ENCODE peak calls at places on chromosomes 13 and 19, in nine cellular contexts. L is naive thymus-derived CD4-positive, alpha-beta T cell; U is breast epithelium; C is effector memory CD4-positive, alpha-beta T cell; X is psoas muscle; Z is Caco-2; S is GM23248; T is left lung; K is suprapubic skin. E is an unnamed sample.

GRCh38 chr13:31200636-31200970 is 828 bp downstream of the B3GLCT start:
- DNase-seq in Z (peak; percentile 77), L (no peak), K (peak; percentile 80), U (no peak), C (peak; percentile 10), T (peak; percentile 61), S (no peak), X (peak; percentile 75), E (no peak)

GRCh38 chr13:66992183-66992582 is 238.0 kb downstream of the PCDH9 start:
- DNase-seq in Z (no peak), X (no peak), L (no peak), K (no peak), U (no peak), T (no peak), C (no peak), S (no peak), E (no peak)

GRCh38 chr13:94192576-94192975 is 286.9 kb downstream of the DCT start:
- DNase-seq in L (no peak), S (peak; percentile 53), T (no peak), K (no peak), Z (peak; percentile 40), X (no peak), U (no peak), C (no peak), E (no peak)

GRCh38 chr13:52104624-52105023 is 24.2 kb downstream of the NEK5 start:
- DNase-seq in K (no peak), U (no peak), X (no peak), C (no peak), L (no peak), S (peak; percentile 7), Z (peak; percentile 21), T (no peak), E (no peak)

GRCh38 chr19:39031368-39032163 is 783 bp downstream of the FBXO27 start:
- DNase-seq in U (peak; percentile 93), Z (peak; percentile 98), S (peak; percentile 73), K (peak; percentile 94), C (peak; percentile 65), T (peak; percentile 93), L (peak; percentile 25), X (peak; percentile 71), E (no peak)

GRCh38 chr13:42270857-42271215 is 1.1 kb upstream of the AKAP11 start:
- DNase-seq in L (no peak), C (no peak), K (no peak), S (no peak), Z (no peak), T (no peak), X (no peak), U (no peak), E (no peak)

GRCh38 chr13:111429064-111429558 is 108.7 kb downstream of the TEX29 start:
- DNase-seq in T (no peak), X (no peak), Z (peak; percentile 72), C (no peak), L (no peak), K (no peak), U (no peak), S (peak; percentile 54), E (no peak)

GRCh38 chr19:29417048-29417447 is 108.7 kb upstream of the VSTM2B start:
- DNase-seq in T (no peak), C (no peak), L (no peak), X (no peak), S (no peak), K (no peak), Z (no peak), U (no peak), E (no peak)

GRCh38 chr13:55572408-55572807 is 1568.3 kb upstream of the PRR20A start:
- DNase-seq in C (no peak), U (no peak), T (no peak), L (no peak), K (no peak), Z (no peak), X (no peak), S (no peak), E (no peak)

GRCh38 chr13:106314417-106314816 is 221.0 kb downstream of the EFNB2 start:
- DNase-seq in S (no peak), K (no peak), L (no peak), Z (no peak), X (no peak), T (no peak), U (no peak), C (no peak), E (no peak)

GRCh38 chr13:37526710-37527446 is 71.7 kb downstream of the POSTN start:
- DNase-seq in U (no peak), K (no peak), C (no peak), S (peak; percentile 93), X (no peak), L (no peak), T (no peak), Z (no peak), E (no peak)

GRCh38 chr13:44906758-44907157 is 82.5 kb downstream of the NUFIP1 start:
- DNase-seq in X (no peak), K (no peak), Z (no peak), T (no peak), C (no peak), L (no peak), S (peak; percentile 66), U (no peak), E (no peak)

GRCh38 chr13:46389985-46390384 is 2.9 kb upstream of the RUBCNL start:
- DNase-seq in T (no peak), X (peak; percentile 46), U (peak; percentile 60), S (no peak), C (no peak), K (no peak), Z (no peak), L (no peak), E (no peak)

GRCh38 chr13:32695602-32696250 is 109.5 kb downstream of the PDS5B start:
- DNase-seq in Z (no peak), U (no peak), C (no peak), S (no peak), T (no peak), X (no peak), K (no peak), L (no peak), E (no peak)

GRCh38 chr13:113546571-113547247 is 37.8 kb upstream of the TFDP1 start:
- DNase-seq in S (peak; percentile 25), X (peak; percentile 69), L (no peak), T (peak; percentile 14), U (no peak), Z (no peak), C (no peak), K (no peak), E (no peak)

GRCh38 chr19:6271721-6272410 is 7.9 kb downstream of the MLLT1 start:
- DNase-seq in X (peak; percentile 94), L (no peak), C (no peak), S (peak; percentile 89), Z (no peak), K (peak; percentile 89), T (peak; percentile 65), U (peak; percentile 46), E (no peak)

GRCh38 chr13:30044932-30045331 is 194.5 kb upstream of the UBL3 start:
- DNase-seq in C (no peak), X (no peak), T (no peak), Z (no peak), L (no peak), U (no peak), S (no peak), K (no peak), E (no peak)

DNA sequence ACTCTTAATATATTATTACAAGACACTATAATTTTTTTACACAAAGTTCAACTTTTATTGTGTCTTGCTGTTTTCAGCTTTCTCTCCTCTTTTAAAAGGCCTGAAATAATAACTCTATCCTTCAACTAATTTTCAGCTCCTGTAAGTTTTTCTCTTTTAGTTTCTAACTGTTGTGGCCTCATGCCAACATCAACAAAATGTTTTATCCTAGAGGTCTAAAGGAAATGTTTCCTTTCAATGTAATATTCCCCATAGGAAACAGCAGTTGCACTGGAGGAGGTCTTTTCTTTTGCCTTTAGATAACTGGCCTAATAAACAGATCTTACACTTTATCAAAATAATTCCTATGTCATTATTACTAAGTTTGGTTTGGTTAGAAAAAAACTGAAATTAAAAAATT is 8.5 kb upstream of the ZNF616 start:
- DNase-seq in L (no peak), K (no peak), T (no peak), Z (no peak), U (no peak), S (no peak), C (no peak), X (no peak), E (no peak)
- H3K9me3 ChIP-seq in L (peaks cover 8% of the 10 kb centered on the region), K (peaks cover 8% of the 10 kb centered on the region), T (peaks cover 91% of the 10 kb centered on the region), Z (peaks cover 31% of the 10 kb centered on the region), U (no peaks in the 10 kb centered on the region), S (no peaks in the 10 kb centered on the region), C (peaks cover 15% of the 10 kb centered on the region), X (peaks cover 23% of the 10 kb centered on the region), E (peaks cover 41% of the 10 kb centered on the region)

GRCh38 chr19:850979-851335 is 1.1 kb upstream of the ELANE start:
- DNase-seq in Z (no peak), T (no peak), U (no peak), X (no peak), K (no peak), S (no peak), L (no peak), C (no peak), E (no peak)
- H3K4me3 ChIP-seq in Z (no peak overlapping the region), T (no peak overlapping the region), U (no peak overlapping the region), X (peak overlapping the region; percentile 2), K (no peak overlapping the region), S (peak overlapping the region; percentile 44), L (no peak overlapping the region), C (no peak overlapping the region), E (peak overlapping the region; percentile 7)

DNA sequence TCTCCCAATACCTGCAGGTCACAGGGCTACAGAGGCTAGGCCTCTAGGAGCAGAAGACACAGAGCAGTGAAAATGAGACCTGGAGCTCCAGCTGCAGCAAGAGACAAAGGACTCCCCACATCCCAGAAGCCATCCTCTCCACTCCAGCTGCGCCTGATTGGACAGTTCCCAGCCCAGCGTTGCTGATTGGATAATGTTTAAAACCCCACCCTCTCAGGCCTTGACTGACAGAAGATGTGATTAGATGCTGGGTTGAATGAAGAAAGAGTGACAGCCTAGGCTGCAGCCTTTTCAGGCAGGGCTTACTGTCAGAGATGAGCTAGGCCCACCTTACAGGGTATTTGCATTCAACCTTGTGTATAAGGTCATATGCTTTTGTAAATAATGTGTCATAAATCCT is 59.4 kb downstream of the ZNF708 start:
- DNase-seq in K (no peak), X (no peak), T (no peak), U (no peak), Z (no peak), L (no peak), C (no peak), S (no peak), E (no peak)
- H3K9me3 ChIP-seq in K (peaks cover 32% of the 10 kb centered on the region), X (peaks cover 5% of the 10 kb centered on the region), T (peaks cover 72% of the 10 kb centered on the region), U (peaks cover 11% of the 10 kb centered on the region), Z (peaks cover 2% of the 10 kb centered on the region), L (peaks cover 11% of the 10 kb centered on the region), C (peaks cover 7% of the 10 kb centered on the region), S (no peaks in the 10 kb centered on the region), E (peaks cover 37% of the 10 kb centered on the region)

DNA sequence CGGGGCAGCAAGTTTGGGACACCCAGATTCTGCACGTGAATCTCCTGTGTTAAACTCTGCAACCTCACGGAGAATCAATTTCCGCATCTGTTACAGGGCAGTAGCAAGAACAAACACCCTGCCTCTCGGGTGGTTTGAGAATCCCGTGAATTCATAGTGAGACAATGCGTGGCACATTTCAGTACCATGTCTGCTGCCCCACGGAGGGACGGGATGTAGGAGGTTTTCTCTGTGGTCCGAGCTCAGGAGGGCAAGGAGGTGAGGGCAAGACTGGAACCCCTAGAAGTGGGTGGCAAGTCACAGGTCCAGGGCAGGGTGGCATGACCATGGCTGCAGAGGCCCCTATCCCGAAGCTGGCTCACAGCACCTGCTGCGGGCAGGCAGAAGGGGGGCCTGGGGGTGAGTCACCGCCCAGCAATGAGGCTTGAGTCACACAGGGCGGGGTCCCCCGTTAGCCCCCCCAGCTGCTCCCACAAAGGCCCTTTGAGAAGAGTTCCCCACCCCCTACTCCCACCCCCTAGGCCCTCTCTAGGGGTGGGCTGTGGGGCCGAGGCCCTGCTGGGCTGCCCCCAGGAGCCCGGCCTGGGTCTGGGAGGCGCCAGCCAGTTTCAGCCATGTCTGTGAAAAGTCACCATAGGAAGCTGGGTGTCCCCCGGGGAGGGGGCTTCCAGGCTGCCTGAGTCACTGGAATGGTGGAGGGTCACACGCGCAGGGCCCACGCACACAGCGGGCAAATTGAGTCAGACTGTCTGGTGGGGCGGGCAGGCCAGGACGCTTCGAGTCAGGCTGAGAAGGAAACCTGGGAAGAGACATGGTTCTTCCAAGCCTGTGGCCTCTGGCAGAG is 25.8 kb upstream of the NANOS3 start:
- DNase-seq in T (peak; percentile 90), U (peak; percentile 96), S (peak; percentile 96), L (peak; percentile 37), X (peak; percentile 95), K (peak; percentile 97), C (peak; percentile 73), Z (peak; percentile 81), E (peak; percentile 88)
- H3K4me3 ChIP-seq in T (no peak overlapping the region), U (peak overlapping the region; percentile 30), S (peak overlapping the region; percentile 63), L (no peak overlapping the region), X (peak overlapping the region; percentile 60), K (peak overlapping the region; percentile 45), C (no peak overlapping the region), Z (peak overlapping the region; percentile 38), E (peak overlapping the region; percentile 46)